ENCODE peak calls at places on chromosomes 6 and 20, in five cellular contexts. M, Q, D, P and H are unnamed samples.

GRCh38 chr6:148364056-148364844 is 21.6 kb downstream of the SASH1 start:
- DNase-seq in M (peak), D (peak), Q (no peak), P (no peak), H (peak)

GRCh38 chr6:31642798-31643570 is 9.5 kb downstream of the BAG6 start:
- DNase-seq in D (no peak), M (no peak), P (no peak), Q (no peak), H (no peak)

GRCh38 chr6:28355743-28356665 is 6.3 kb downstream of the ZKSCAN3 start:
- DNase-seq in D (peak), Q (peak), P (peak), M (peak), H (peak)

GRCh38 chr20:34324541-34324940 is 21.4 kb upstream of the AHCY start:
- DNase-seq in Q (no peak), P (no peak), M (no peak), D (no peak), H (no peak)

GRCh38 chr6:158630944-158631616 is 13.5 kb downstream of the DYNLT1 start:
- DNase-seq in D (peak), Q (no peak), P (peak), M (peak), H (peak)

GRCh38 chr20:23227274-23227673 is 123.3 kb upstream of the NXT1 start:
- DNase-seq in P (no peak), Q (no peak), D (no peak), M (no peak), H (no peak)

GRCh38 chr20:32285621-32286334 is 8.3 kb downstream of the KIF3B start:
- DNase-seq in Q (peak), D (peak), M (peak), P (no peak), H (no peak)

GRCh38 chr20:2757969-2758368 is 42.5 kb downstream of the CPXM1 start:
- DNase-seq in P (no peak), Q (no peak), M (no peak), D (no peak), H (no peak)

GRCh38 chr20:49534314-49534713 is 33.6 kb downstream of the PTGIS start:
- DNase-seq in Q (peak), D (peak), M (peak), P (no peak), H (peak)

GRCh38 chr20:19712737-19713260 is 45.3 kb upstream of the RIN2 start:
- DNase-seq in P (no peak), Q (no peak), D (no peak), M (no peak), H (no peak)

GRCh38 chr6:105135056-105135455 is 44.8 kb downstream of the POPDC3 start:
- DNase-seq in P (no peak), D (peak), M (peak), Q (no peak), H (peak)

GRCh38 chr20:38143238-38143645 is 21.8 kb downstream of the TGM2 start:
- DNase-seq in Q (no peak), M (no peak), P (no peak), D (no peak), H (no peak)

GRCh38 chr6:42704251-42704936 is 18.0 kb downstream of the PRPH2 start:
- DNase-seq in M (peak), D (peak), P (no peak), Q (no peak), H (no peak)

GRCh38 chr6:14732845-14733757 is 512.8 kb upstream of the JARID2 start:
- DNase-seq in P (no peak), Q (peak), D (peak), M (peak), H (peak)

GRCh38 chr6:51644426-51644825 is 443.0 kb downstream of the PKHD1 start:
- DNase-seq in Q (peak), P (no peak), D (no peak), M (no peak), H (no peak)

GRCh38 chr20:52004720-52005119 is 186.9 kb downstream of the ZFP64 start:
- DNase-seq in P (no peak), M (peak), D (no peak), Q (no peak), H (peak)

GRCh38 chr6:31821301-31822037 is 6.1 kb upstream of the HSPA1B start:
- DNase-seq in D (no peak), M (peak), Q (peak), P (peak), H (peak)

GRCh38 chr6:36201612-36202011 is 5.1 kb downstream of the BRPF3 start:
- DNase-seq in Q (no peak), P (no peak), M (no peak), D (no peak), H (no peak)

GRCh38 chr6:134814076-134814709 is 135.7 kb downstream of the ALDH8A1 start:
- DNase-seq in Q (no peak), M (peak), P (no peak), D (peak), H (no peak)

GRCh38 chr20:63610581-63611435 is 16.1 kb downstream of the GMEB2 start:
- DNase-seq in D (no peak), Q (no peak), P (no peak), M (no peak), H (no peak)
- H3K4me3 ChIP-seq in D (no peak), Q (no peak), P (no peak), M (no peak), H (no peak)

GRCh38 chr6:154295733-154296132 is 60.9 kb downstream of the IPCEF1 start:
- DNase-seq in M (no peak), Q (no peak), D (no peak), P (no peak), H (no peak)
- H3K4me3 ChIP-seq in M (no peak), Q (no peak), D (no peak), P (no peak), H (no peak)

GRCh38 chr20:17227199-17227535 is 327 bp downstream of the PCSK2 start:
- DNase-seq in M (no peak), Q (no peak), P (peak), D (no peak), H (no peak)
- H3K4me3 ChIP-seq in M (no peak), Q (no peak), P (peak), D (no peak), H (no peak)

DNA sequence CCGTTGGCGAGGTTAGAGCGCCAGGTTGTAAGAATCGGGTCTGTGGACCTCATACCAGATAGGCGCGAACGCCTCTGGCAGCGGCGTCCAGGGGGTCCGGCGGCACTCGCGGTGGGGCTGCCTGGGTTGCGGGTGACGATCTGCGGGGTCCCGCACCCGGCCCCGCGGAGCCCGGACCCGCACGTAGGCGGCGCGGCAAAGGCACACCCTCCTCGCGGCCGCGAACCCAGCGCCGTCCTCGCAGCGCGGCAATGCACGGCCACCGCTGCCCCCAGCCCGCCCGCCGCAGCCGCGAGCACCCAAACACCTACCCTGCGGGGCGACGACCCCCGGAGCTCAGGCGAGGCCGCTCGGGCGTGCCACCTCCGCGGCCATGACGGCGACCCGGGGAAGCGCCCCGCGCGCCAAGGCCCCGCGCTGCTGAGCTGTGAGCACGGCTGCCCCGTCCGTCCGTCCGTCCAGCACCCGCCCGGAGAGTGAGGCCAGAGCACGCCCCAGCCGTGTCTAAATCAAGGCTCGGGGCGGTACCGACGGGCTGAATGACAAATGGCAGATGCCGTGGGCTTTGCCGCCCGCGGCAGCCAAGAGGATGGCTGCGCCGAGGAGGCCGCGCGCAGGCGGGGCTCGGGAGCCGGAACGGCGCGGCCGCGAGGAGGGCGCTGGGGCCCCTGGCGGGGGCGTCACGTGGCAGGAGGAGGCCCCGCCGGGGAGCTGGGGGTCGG is at the start of gene PLAGL1:
- DNase-seq in Q (peak), D (peak), M (peak), P (peak), H (peak)
- H3K4me3 ChIP-seq in Q (peak), D (peak), M (peak), P (peak), H (peak)